ENCODE peak calls at places on chromosomes 11 and 22, in four cellular contexts. One of them, this sample, is unnamed.

GRCh38 chr11:60953781-60954180 is 1.8 kb upstream of the SLC15A3 start:
- DNase-seq in GM12878: no peak
- DNase-seq in suprapubic skin: no peak
- DNase-seq in tibial nerve: no peak
- DNase-seq in this sample: no peak

GRCh38 chr11:1832181-1832988 is 2.4 kb upstream of the SYT8 start:
- DNase-seq in tibial nerve: no peak
- DNase-seq in suprapubic skin: no peak
- DNase-seq in GM12878: no peak
- DNase-seq in this sample: peak

GRCh38 chr11:64533501-64533900 is 57.5 kb upstream of the SLC22A12 start:
- DNase-seq in suprapubic skin: no peak
- DNase-seq in GM12878: no peak
- DNase-seq in tibial nerve: no peak
- DNase-seq in this sample: no peak

GRCh38 chr11:76669901-76670474 is 559 bp downstream of the LRRC32 start:
- DNase-seq in tibial nerve: no peak
- DNase-seq in GM12878: no peak
- DNase-seq in suprapubic skin: no peak
- DNase-seq in this sample: no peak

GRCh38 chr11:66694056-66694410 is 16.3 kb upstream of the RBM4B start:
- DNase-seq in suprapubic skin: no peak
- DNase-seq in tibial nerve: no peak
- DNase-seq in GM12878: no peak
- DNase-seq in this sample: no peak

GRCh38 chr11:123576501-123576900 is 77.9 kb downstream of the SCN3B start:
- DNase-seq in tibial nerve: no peak
- DNase-seq in suprapubic skin: no peak
- DNase-seq in GM12878: no peak
- DNase-seq in this sample: no peak

GRCh38 chr11:119854521-119854920 is 125.5 kb upstream of the NECTIN1 start:
- DNase-seq in suprapubic skin: no peak
- DNase-seq in tibial nerve: no peak
- DNase-seq in GM12878: no peak
- DNase-seq in this sample: peak

GRCh38 chr11:61815790-61816735 is 740 bp downstream of the FADS1 start:
- DNase-seq in tibial nerve: peak
- DNase-seq in GM12878: no peak
- DNase-seq in suprapubic skin: no peak
- DNase-seq in this sample: peak

GRCh38 chr11:121717296-121717695 is 264.5 kb upstream of the SORL1-AS1 start:
- DNase-seq in GM12878: no peak
- DNase-seq in suprapubic skin: no peak
- DNase-seq in tibial nerve: no peak
- DNase-seq in this sample: no peak

GRCh38 chr11:69053546-69054396 is 5.0 kb downstream of the TPCN2 start:
- DNase-seq in GM12878: no peak
- DNase-seq in suprapubic skin: no peak
- DNase-seq in tibial nerve: no peak
- DNase-seq in this sample: no peak

GRCh38 chr11:100545970-100546369 is 141.1 kb upstream of the ARHGAP42 start:
- DNase-seq in suprapubic skin: no peak
- DNase-seq in tibial nerve: no peak
- DNase-seq in GM12878: no peak
- DNase-seq in this sample: no peak

GRCh38 chr11:28701760-28702449 is 593.7 kb downstream of the METTL15 start:
- DNase-seq in tibial nerve: no peak
- DNase-seq in GM12878: no peak
- DNase-seq in suprapubic skin: no peak
- DNase-seq in this sample: peak

GRCh38 chr11:91986218-91986617 is 238.4 kb upstream of the FAT3 start:
- DNase-seq in GM12878: no peak
- DNase-seq in tibial nerve: no peak
- DNase-seq in suprapubic skin: no peak
- DNase-seq in this sample: no peak

GRCh38 chr11:11782532-11783110 is 59.2 kb upstream of the USP47 start:
- DNase-seq in GM12878: no peak
- DNase-seq in tibial nerve: no peak
- DNase-seq in suprapubic skin: no peak
- DNase-seq in this sample: peak

GRCh38 chr11:116701876-116702275 is 70.9 kb downstream of the BUD13 start:
- DNase-seq in tibial nerve: no peak
- DNase-seq in suprapubic skin: no peak
- DNase-seq in GM12878: no peak
- DNase-seq in this sample: no peak

GRCh38 chr11:6637871-6638270 is 17.7 kb downstream of the DCHS1 start:
- DNase-seq in suprapubic skin: no peak
- DNase-seq in tibial nerve: no peak
- DNase-seq in GM12878: no peak
- DNase-seq in this sample: peak

GRCh38 chr11:79437274-79437980 is 3.4 kb downstream of the TENM4 start:
- DNase-seq in suprapubic skin: no peak
- DNase-seq in tibial nerve: peak
- DNase-seq in GM12878: no peak
- DNase-seq in this sample: peak

GRCh38 chr22:30435674-30436126 is 10.1 kb downstream of the MTFP1 start:
- DNase-seq in tibial nerve: no peak
- DNase-seq in suprapubic skin: no peak
- DNase-seq in GM12878: no peak
- DNase-seq in this sample: peak

GRCh38 chr11:33453225-33453624 is 196.0 kb downstream of the HIPK3 start:
- DNase-seq in GM12878: no peak
- DNase-seq in suprapubic skin: no peak
- DNase-seq in tibial nerve: no peak
- DNase-seq in this sample: no peak

GRCh38 chr11:69213315-69213714 is 57.6 kb downstream of the SMIM38 start:
- DNase-seq in suprapubic skin: no peak
- DNase-seq in tibial nerve: no peak
- DNase-seq in GM12878: peak
- DNase-seq in this sample: peak

DNA sequence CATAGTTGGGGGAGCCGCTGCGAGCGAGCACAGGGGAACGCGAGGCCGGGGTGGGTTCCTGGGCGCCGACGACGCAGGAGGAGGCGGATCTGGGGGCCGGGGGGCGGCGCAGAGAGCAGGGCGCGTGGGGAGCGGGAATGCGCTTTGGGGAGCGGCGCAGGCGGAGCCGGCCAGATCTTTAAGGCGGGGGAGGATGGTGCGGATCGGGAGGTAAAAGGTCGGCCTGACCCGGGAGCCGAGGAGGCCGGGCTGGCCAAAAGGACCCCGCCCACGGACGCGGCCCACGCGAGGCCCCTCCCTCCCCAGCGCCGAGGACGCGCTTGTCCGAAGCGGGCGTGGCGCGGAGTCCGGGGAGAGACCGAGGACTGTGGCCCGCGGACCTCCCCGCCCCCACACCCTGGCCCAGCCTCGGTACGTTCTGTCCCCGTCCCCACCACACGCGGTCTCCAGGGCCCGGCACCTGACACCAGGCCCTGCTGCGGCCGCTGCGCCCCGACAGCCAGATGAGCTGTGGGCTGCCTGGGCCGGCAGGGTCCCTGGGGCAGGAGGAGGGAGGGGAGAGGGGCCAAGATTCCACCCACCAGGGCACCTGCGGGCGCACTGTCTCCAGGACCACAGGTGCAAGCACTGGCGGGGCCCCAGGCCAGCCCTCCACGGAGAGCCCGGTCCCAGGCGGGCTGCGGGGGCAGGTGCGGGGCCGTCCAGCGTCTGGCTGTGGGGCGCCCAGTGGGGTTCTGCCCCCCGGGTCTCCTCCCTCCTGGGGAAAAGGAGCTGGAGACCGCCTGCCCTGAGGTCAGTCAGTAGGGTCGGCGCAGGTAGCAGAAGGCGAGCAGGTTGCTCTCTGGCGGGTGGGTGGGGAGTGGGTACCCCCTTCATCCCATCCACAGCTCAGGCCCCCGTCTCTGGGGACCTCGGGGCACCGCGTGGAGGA is 10.9 kb downstream of the PIM3 start:
- DNase-seq in GM12878: no peak
- DNase-seq in suprapubic skin: peak
- DNase-seq in tibial nerve: peak
- DNase-seq in this sample: peak
- TF ChIP-seq EP300 in GM12878: no peak
- TF ChIP-seq EP300 in suprapubic skin: no peak
- TF ChIP-seq EP300 in tibial nerve: peak
- TF ChIP-seq EP300 in this sample: no peak

DNA sequence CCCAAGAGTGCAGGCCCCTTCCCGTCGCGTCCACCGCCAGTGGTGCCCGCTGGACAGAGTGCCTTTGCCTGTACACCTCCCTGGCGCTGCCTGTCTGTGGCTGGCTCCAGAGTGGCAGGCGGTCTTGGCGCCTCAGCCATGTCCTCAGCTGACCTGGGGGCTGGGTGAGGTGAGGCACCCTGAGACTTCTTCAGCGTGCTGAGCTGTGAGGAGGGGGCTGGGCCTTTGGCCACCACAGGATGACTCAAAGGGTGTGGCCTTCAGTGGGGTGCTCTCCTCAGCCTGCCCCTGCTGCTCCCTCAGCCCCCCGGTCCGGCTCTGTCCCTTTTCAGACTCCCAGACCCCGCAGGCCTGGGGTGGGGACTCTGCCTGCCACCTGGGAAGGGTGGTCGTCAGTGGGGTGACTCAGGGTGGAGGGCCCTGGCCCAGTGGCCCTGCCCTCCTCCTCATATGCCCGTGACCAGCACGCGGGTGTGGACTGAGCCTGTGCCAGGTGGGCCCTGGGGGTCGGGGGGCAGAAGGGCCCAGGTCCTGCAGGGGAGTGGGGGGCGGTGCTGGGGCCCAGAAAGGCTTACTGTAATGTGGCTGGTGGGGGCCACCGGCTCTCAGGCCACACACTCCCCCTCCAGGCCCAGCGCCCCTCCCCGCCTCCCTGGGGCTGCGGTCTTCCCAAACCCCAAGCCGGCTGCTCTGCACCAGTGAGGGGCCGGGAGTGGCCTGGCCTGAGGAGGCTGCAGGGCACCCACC is 15.9 kb downstream of the CRELD2 start:
- DNase-seq in suprapubic skin: no peak
- DNase-seq in tibial nerve: peak
- DNase-seq in GM12878: no peak
- DNase-seq in this sample: peak
- TF ChIP-seq POLR2A in suprapubic skin: no peak
- TF ChIP-seq POLR2A in tibial nerve: no peak
- TF ChIP-seq POLR2A in GM12878: peak
- TF ChIP-seq POLR2A in this sample: no peak

DNA sequence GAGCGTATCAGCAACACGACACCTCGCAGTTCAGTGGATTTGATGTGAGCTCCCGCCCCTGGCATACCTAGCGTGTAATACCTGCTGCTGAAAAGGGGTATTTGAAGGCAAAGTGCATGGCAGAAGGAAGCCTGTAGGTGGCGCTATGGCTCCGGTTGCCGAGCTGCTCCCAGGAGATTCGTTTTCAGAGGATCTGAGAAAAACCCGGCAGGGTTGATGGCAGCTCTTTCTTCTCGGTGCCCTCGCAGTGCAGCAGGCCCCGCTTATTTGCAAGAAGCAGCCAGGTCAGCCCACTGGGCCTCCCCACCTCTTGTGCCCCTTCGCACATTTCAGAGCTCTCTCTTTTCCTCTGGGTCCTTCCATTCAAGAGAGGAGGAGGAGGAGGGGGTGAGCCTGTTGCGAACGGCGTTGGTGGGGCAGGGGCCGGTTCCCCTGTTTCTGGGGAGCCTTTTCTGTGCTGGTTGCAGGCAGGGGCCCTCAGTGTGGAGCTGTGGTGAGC is 85.2 kb upstream of the SYT13 start:
- DNase-seq in suprapubic skin: peak
- DNase-seq in GM12878: no peak
- DNase-seq in tibial nerve: peak
- DNase-seq in this sample: peak
- TF ChIP-seq EP300 in suprapubic skin: no peak
- TF ChIP-seq EP300 in GM12878: no peak
- TF ChIP-seq EP300 in tibial nerve: no peak
- TF ChIP-seq EP300 in this sample: no peak

GRCh38 chr22:42686756-42687491 is 33.7 kb downstream of the A4GALT start:
- DNase-seq in suprapubic skin: no peak
- DNase-seq in GM12878: no peak
- DNase-seq in tibial nerve: no peak
- DNase-seq in this sample: no peak

GRCh38 chr22:42688914-42689275 is 31.8 kb downstream of the A4GALT start:
- DNase-seq in GM12878: no peak
- DNase-seq in tibial nerve: no peak
- DNase-seq in suprapubic skin: no peak
- DNase-seq in this sample: no peak

GRCh38 chr22:42685941-42686666 is 34.6 kb downstream of the A4GALT start:
- DNase-seq in GM12878: no peak
- DNase-seq in suprapubic skin: no peak
- DNase-seq in tibial nerve: no peak
- DNase-seq in this sample: peak

GRCh38 chr22:42691440-42691839 is 29.2 kb downstream of the A4GALT start:
- DNase-seq in tibial nerve: no peak
- DNase-seq in GM12878: no peak
- DNase-seq in suprapubic skin: no peak
- DNase-seq in this sample: no peak

DNA sequence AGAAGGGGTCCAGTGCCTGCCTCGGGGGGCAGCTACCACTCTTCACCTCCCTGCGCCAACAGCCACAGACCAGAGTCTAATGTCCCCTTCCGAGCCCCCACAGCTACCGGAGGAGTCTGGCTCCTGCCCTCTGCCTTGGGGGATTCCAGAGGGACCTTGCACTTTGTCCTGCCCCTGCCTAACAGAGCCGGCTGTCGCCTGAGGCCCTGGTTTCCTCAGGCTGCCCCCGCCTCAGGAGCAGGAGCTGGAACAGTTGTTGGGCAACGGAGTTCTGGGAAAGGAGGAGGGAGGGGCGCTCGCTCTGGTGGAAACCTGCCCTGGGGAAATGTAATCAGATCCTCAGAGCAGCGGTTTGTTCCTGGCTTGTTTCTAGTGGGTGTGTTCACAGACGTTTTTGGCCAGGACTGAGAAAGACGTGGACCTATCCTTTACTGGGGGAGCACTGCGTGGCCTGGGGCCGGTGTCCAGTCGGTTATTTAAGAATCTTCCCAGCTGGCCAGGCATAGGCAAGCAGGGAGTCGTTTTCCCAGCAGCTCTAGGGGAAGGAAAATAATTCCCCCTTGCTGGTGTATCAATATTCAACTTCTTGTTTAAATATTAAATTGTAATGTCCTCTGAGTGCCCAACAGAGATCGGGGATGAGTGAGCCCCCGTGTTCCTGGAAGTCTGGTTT is 32.3 kb downstream of the A4GALT start:
- DNase-seq in tibial nerve: peak
- DNase-seq in GM12878: no peak
- DNase-seq in suprapubic skin: peak
- DNase-seq in this sample: peak
- TF ChIP-seq POLR2A in tibial nerve: peak
- TF ChIP-seq POLR2A in GM12878: no peak
- TF ChIP-seq POLR2A in suprapubic skin: no peak
- TF ChIP-seq POLR2A in this sample: no peak

GRCh38 chr22:19723165-19723989 is at the start of gene GP1BB:
- DNase-seq in tibial nerve: no peak
- DNase-seq in GM12878: no peak
- DNase-seq in suprapubic skin: no peak
- DNase-seq in this sample: peak
- TF ChIP-seq EP300 in tibial nerve: no peak
- TF ChIP-seq EP300 in GM12878: no peak
- TF ChIP-seq EP300 in suprapubic skin: no peak
- TF ChIP-seq EP300 in this sample: no peak

This sample was measured in stomach.